ENCODE peak calls at places on chromosomes 11 and 22, in seven cellular contexts. Y is posterior vena cava; U is midbrain; N is stimulated activated CD4-positive, alpha-beta T cell treated with anti-CD3 and anti-CD28 coated beads, TNF-alpha, amount 100 ng/mL, for 24 hours; C is T follicular helper cell; O is prostate gland; T is stimulated activated naive CD4-positive, alpha-beta T cell. Q is an unnamed sample.

GRCh38 chr11:128346808-128347207 is 240.6 kb downstream of the ETS1 start:
- DNase-seq in Y (no peak), U (no peak), N (no peak), C (no peak), O (no peak), T (no peak), Q (no peak)

GRCh38 chr11:71563401-71563800 is 2.0 kb upstream of the KRTAP5-10 start:
- DNase-seq in Y (peak; percentile 38), U (peak; percentile 37), N (no peak), C (no peak), O (no peak), T (no peak), Q (no peak)

GRCh38 chr11:33668951-33669596 is 31.6 kb downstream of the C11orf91 start:
- DNase-seq in Y (no peak), U (no peak), N (no peak), C (no peak), O (no peak), T (no peak), Q (no peak)

GRCh38 chr22:42787357-42787736 is 66.7 kb upstream of the A4GALT start:
- DNase-seq in Y (no peak), U (no peak), N (no peak), C (no peak), O (no peak), T (no peak), Q (no peak)

GRCh38 chr11:16923987-16924386 is 90.2 kb downstream of the PLEKHA7 start:
- DNase-seq in Y (no peak), U (no peak), N (no peak), C (no peak), O (no peak), T (no peak), Q (no peak)

GRCh38 chr11:77115956-77116355 is 12.1 kb upstream of the MYO7A start:
- DNase-seq in Y (no peak), U (no peak), N (no peak), C (no peak), O (no peak), T (no peak), Q (no peak)

GRCh38 chr22:19904881-19905618 is 36.5 kb upstream of the COMT start:
- DNase-seq in Y (no peak), U (no peak), N (no peak), C (no peak), O (no peak), T (no peak), Q (no peak)

GRCh38 chr11:100687630-100688395 is 725 bp downstream of the ARHGAP42 start:
- DNase-seq in Y (no peak), U (peak; percentile 51), N (no peak), C (no peak), O (peak; percentile 42), T (no peak), Q (no peak)

GRCh38 chr11:18780329-18780728 is 11.3 kb downstream of the PTPN5 start:
- DNase-seq in Y (no peak), U (no peak), N (no peak), C (no peak), O (no peak), T (no peak), Q (no peak)

Q was measured in NK-92 treated with Interleukin-12 subunit alpha and Interleukin-12 subunit beta, amount 100 ng/mL, for 24 hours.